ENCODE peak calls at places on chromosomes 13 and 19, in four cellular contexts. O is K562, W is HEK293T, M is HepG2. Q is an unnamed sample.

GRCh38 chr13:47220453-47221150 is 323.7 kb upstream of the HTR2A start:
- DNase-seq in O (no peak), W (no peak), M (no peak), Q (no peak)

GRCh38 chr19:12872941-12873890 is 8.0 kb downstream of the DNASE2 start:
- DNase-seq in O (peak; percentile 86), W (peak; percentile 66), M (peak; percentile 17), Q (peak; percentile 89)

GRCh38 chr19:8631425-8631819 is 989 bp downstream of the NFILZ start:
- DNase-seq in O (no peak), W (no peak), M (peak; percentile 86), Q (no peak)

GRCh38 chr19:30799854-30800755 is 427.9 kb downstream of the ZNF536 start:
- DNase-seq in O (peak; percentile 75), W (peak; percentile 81), M (peak; percentile 3), Q (peak; percentile 87)

GRCh38 chr19:49691243-49692101 is 556 bp downstream of the CPT1C start:
- DNase-seq in O (no peak), W (no peak), M (no peak), Q (peak; percentile 77)

GRCh38 chr19:46035986-46036744 is 4.6 kb downstream of the IGFL4 start:
- DNase-seq in O (no peak), W (no peak), M (no peak), Q (no peak)

GRCh38 chr13:26946675-26947342 is 186.2 kb upstream of the GPR12 start:
- DNase-seq in O (peak; percentile 58), W (peak; percentile 66), M (peak; percentile 64), Q (no peak)

GRCh38 chr13:51412431-51412830 is 40.4 kb downstream of the INTS6 start:
- DNase-seq in O (no peak), W (no peak), M (no peak), Q (no peak)

GRCh38 chr13:105441406-105441805 is 1094.1 kb downstream of the EFNB2 start:
- DNase-seq in O (no peak), W (no peak), M (no peak), Q (no peak)

GRCh38 chr13:105432408-105432807 is 1103.1 kb downstream of the EFNB2 start:
- DNase-seq in O (no peak), W (no peak), M (no peak), Q (no peak)

GRCh38 chr13:105442040-105442439 is 1093.4 kb downstream of the EFNB2 start:
- DNase-seq in O (no peak), W (no peak), M (no peak), Q (no peak)

GRCh38 chr13:105442941-105443340 is 1092.5 kb downstream of the EFNB2 start:
- DNase-seq in O (no peak), W (no peak), M (no peak), Q (no peak)

DNA sequence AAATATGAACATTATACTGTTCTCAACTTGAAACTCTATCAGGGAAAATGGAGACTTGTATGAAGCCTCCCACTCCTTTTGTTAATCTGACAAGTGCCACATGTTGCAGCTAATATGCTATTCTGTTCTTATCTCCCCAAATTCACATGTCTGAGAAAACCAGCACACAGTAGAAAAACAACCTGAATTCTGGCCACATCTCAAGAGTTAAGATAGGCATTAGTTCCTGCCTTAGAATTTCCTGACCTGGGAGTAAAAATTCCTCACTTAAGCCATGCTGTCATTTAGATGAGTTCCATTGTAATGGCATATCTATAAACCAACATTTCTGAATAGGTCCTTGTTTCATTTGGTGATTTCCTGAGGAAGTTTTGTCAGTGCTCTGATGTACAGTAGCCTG is 1098.5 kb downstream of the EFNB2 start:
- DNase-seq in O (no peak), W (no peak), M (no peak), Q (no peak)
- TF ChIP-seq ELF4 in O (no peak), W (no peak), M (no peak), Q (no peak)

DNA sequence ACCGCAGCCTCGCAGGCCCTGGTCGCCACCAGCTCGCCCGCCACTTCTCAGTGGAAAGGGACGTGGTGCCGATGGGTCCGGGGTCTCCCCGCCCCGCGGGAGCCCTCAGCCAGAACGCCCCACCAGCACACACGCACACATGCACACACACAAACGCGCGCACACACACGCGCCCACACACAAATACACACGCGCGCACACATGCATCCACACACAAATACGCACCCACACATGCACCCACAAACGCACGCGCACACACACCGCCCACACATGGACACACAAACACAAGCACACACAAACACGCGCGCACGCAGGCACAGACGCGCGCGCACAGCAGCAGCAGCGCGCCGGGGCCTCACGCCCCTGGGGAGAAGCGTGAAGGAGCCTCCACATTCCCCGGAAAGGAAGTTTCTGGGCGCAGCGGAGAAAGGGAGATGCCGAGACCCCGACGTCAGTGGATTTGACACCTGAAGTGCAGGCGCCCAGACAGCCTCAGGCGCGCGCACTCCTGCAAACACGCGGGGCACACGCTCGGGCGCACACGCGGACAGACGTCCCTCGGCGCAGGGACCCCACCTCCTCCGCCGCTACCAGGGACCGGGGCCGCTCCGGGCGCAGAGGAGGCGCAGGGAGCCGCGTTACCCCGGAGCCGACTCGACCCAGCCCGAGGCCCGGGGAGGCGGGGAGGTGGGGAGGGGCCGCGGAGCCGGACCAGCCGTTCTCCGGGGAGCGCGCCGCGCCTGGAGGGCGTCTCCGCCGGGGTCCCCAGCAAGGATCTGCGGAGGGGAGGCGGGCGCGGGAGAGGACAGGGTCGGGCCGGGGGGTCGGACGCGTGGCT is 623 bp downstream of the RASA3 start:
- DNase-seq in O (peak; percentile 51), W (no peak), M (no peak), Q (no peak)
- TF ChIP-seq ELF4 in O (no peak), W (no peak), M (no peak), Q (no peak)

DNA sequence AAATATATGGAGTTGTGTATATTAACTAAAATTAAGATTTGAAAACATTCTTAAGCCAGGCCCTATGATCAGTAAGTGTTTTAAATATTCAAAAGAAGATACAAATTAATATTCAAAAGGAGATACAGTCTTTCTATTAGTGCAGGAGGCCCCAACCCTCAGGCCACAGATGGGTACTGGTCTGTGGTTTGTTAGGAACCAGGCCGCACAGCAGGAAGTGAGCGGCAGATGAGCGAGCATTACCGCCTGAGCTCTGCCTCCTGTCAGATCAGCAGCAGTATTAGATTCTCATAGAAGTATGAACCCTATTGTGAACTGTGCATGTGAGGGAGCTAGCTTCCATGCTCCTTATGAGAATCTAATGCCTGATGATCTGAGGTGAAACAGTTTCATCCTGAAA is 232.9 kb downstream of the FOXO1 start:
- DNase-seq in O (no peak), W (no peak), M (no peak), Q (no peak)
- TF ChIP-seq ELF4 in O (no peak), W (no peak), M (no peak), Q (no peak)

DNA sequence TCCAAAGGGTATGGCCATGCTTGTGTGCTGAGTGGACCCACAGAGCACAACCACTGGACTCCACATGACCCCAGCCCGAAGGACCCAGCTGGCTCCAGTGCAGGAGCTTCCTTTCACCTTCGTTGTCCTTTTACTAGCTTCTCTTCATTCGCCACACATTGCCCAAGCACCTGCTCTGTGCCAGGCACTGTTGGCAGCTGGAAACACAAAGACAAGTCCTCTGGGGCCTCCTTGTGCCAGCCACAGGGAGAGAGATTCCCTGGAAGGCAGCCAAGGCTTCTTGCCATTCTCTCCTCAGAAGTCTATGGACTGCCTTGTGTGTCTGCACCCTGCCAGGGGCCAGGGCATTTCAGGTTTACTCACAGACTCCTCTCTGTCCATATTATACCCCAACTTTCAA is 57.0 kb downstream of the CHST8 start:
- DNase-seq in O (no peak), W (no peak), M (no peak), Q (no peak)
- TF ChIP-seq ELF4 in O (no peak), W (no peak), M (no peak), Q (no peak)

GRCh38 chr13:97076898-97077297 is 82.6 kb upstream of the OXGR1 start:
- DNase-seq in O (no peak), W (no peak), M (no peak), Q (no peak)
- TF ChIP-seq ELF4 in O (no peak), W (no peak), M (no peak), Q (no peak)

DNA sequence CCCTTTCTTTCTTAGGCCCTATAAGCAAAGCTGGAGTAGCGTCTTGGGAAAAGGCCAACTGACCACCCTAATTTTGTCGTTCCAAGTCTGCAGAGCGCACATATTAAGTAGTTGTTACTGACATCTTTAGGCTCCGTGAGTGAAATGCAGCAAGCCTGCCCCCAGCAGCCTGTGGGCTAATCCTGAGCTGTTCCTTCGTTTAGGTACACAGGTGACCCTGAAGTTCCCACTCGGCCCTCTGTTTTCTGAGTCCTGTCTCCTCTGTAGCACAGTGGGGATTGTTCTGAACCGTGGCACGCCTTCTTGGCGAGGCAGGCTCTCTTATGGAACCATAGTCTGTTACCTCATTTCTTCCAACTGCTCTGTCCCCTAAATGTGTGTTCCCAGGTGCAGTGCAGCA is 170.4 kb downstream of the STK24 start:
- DNase-seq in O (no peak), W (no peak), M (no peak), Q (no peak)
- TF ChIP-seq ELF4 in O (no peak), W (no peak), M (no peak), Q (no peak)

GRCh38 chr13:53023246-53023645 is 5.4 kb upstream of the OLFM4 start:
- DNase-seq in O (no peak), W (no peak), M (no peak), Q (no peak)
- TF ChIP-seq ELF4 in O (no peak), W (no peak), M (no peak), Q (no peak)

GRCh38 chr19:33300016-33300981 is 2.0 kb downstream of the CEBPA start:
- DNase-seq in O (no peak), W (no peak), M (peak; percentile 55), Q (no peak)
- TF ChIP-seq ELF4 in O (no peak), W (no peak), M (no peak), Q (no peak)

Q was measured in WTC11.